ENCODE peak calls at places on chromosome 11, in six cellular contexts. H is NCI-H2081, G is Calu3, Z is caudate nucleus, K is renal cortical epithelial cell, A is Panc1. V is an unnamed sample.
A peak's percentile ranks its signal among the peaks of the same experiment; 100 is the strongest.

GRCh38 chr11:12066799-12067508 is 43.4 kb upstream of the MICAL2 start:
- DNase-seq in H (peak; percentile 82), G (peak; percentile 31), Z (no peak), K (peak; percentile 86), A (no peak), V (peak; percentile 66)

GRCh38 chr11:18280438-18281046 is 14.5 kb downstream of the SAA1 start:
- DNase-seq in H (no peak), G (no peak), Z (no peak), K (no peak), A (no peak), V (no peak)

GRCh38 chr11:17411418-17411817 is 23.0 kb upstream of the KCNJ11 start:
- DNase-seq in H (no peak), G (no peak), Z (no peak), K (no peak), A (no peak), V (no peak)

GRCh38 chr11:4455439-4455838 is 6.3 kb downstream of the OR52K2 start:
- DNase-seq in H (no peak), G (no peak), Z (no peak), K (no peak), A (no peak), V (no peak)

GRCh38 chr11:8719260-8720190 is 36.9 kb downstream of the RPL27A start:
- DNase-seq in H (no peak), G (peak; percentile 48), Z (no peak), K (peak; percentile 92), A (peak; percentile 94), V (peak; percentile 86)

GRCh38 chr11:67120881-67121710 is 2.0 kb downstream of the KDM2A start:
- DNase-seq in H (no peak), G (no peak), Z (no peak), K (peak; percentile 43), A (peak; percentile 13), V (no peak)

GRCh38 chr11:27329867-27330632 is 33.0 kb downstream of the CCDC34 start:
- DNase-seq in H (no peak), G (no peak), Z (no peak), K (no peak), A (no peak), V (no peak)

GRCh38 chr11:45896392-45897068 is 10.5 kb downstream of the FREY1 start:
- DNase-seq in H (peak; percentile 93), G (peak; percentile 68), Z (no peak), K (no peak), A (no peak), V (peak; percentile 74)

GRCh38 chr11:130648601-130649000 is 200.2 kb downstream of the ADAMTS15 start:
- DNase-seq in H (no peak), G (no peak), Z (no peak), K (no peak), A (no peak), V (peak; percentile 68)

GRCh38 chr11:92791886-92792285 is 177.6 kb upstream of the MTNR1B start:
- DNase-seq in H (no peak), G (no peak), Z (no peak), K (no peak), A (no peak), V (no peak)

GRCh38 chr11:119362741-119363080 is 16.2 kb upstream of the MFRP start:
- DNase-seq in H (no peak), G (no peak), Z (no peak), K (no peak), A (no peak), V (peak; percentile 6)

GRCh38 chr11:45451766-45452440 is 165.8 kb upstream of the SYT13 start:
- DNase-seq in H (no peak), G (no peak), Z (no peak), K (no peak), A (no peak), V (no peak)

GRCh38 chr11:11265994-11266606 is 87.0 kb downstream of the CSNK2A3 start:
- DNase-seq in H (peak; percentile 54), G (peak; percentile 75), Z (peak; percentile 5), K (peak; percentile 7), A (peak; percentile 28), V (no peak)

GRCh38 chr11:12359761-12360160 is 17.6 kb upstream of the PARVA start:
- DNase-seq in H (no peak), G (no peak), Z (no peak), K (no peak), A (no peak), V (no peak)

GRCh38 chr11:67357831-67358555 is 4.6 kb upstream of the POLD4 start:
- DNase-seq in H (no peak), G (no peak), Z (no peak), K (peak; percentile 86), A (no peak), V (no peak)

GRCh38 chr11:18775492-18776292 is 15.9 kb downstream of the PTPN5 start:
- DNase-seq in H (peak; percentile 58), G (peak; percentile 85), Z (peak; percentile 19), K (peak; percentile 42), A (peak; percentile 38), V (peak; percentile 48)

GRCh38 chr11:9313648-9314290 is 624 bp downstream of the TMEM41B start:
- DNase-seq in H (peak; percentile 28), G (no peak), Z (no peak), K (no peak), A (no peak), V (no peak)

GRCh38 chr11:46055371-46055770 is 65.9 kb downstream of the PHF21A start:
- DNase-seq in H (no peak), G (no peak), Z (no peak), K (peak; percentile 76), A (no peak), V (no peak)

GRCh38 chr11:65891180-65892136 is 985 bp downstream of the CCDC85B start:
- DNase-seq in H (peak; percentile 75), G (peak; percentile 60), Z (no peak), K (no peak), A (no peak), V (peak; percentile 86)

GRCh38 chr11:91872216-91872615 is 352.4 kb upstream of the FAT3 start:
- DNase-seq in H (no peak), G (no peak), Z (no peak), K (no peak), A (no peak), V (no peak)

GRCh38 chr11:9206496-9206895 is 58.7 kb downstream of the DENND5A start:
- DNase-seq in H (no peak), G (no peak), Z (no peak), K (no peak), A (no peak), V (no peak)

GRCh38 chr11:28619870-28620540 is 511.8 kb downstream of the METTL15 start:
- DNase-seq in H (no peak), G (peak; percentile 11), Z (no peak), K (peak; percentile 95), A (no peak), V (no peak)

GRCh38 chr11:119228535-119229302 is 22.6 kb downstream of the CBL start:
- DNase-seq in H (no peak), G (no peak), Z (no peak), K (no peak), A (no peak), V (no peak)

GRCh38 chr11:61922539-61922938 is 5.2 kb upstream of the RAB3IL1 start:
- DNase-seq in H (no peak), G (no peak), Z (no peak), K (no peak), A (no peak), V (no peak)